ENCODE peak calls at places on chromosomes 12 and 14, in eight cellular contexts. One of them, this sample, is unnamed.

GRCh38 chr12:122978507-122978955 is 1.9 kb upstream of the ARL6IP4 start:
- DNase-seq in H9: no peak
- DNase-seq in endodermal cell: peak
- DNase-seq in astrocyte: no peak
- DNase-seq in endothelial cell of umbilical vein: no peak
- DNase-seq in IMR-90: no peak
- DNase-seq in fibroblast of lung: no peak
- DNase-seq in mammary epithelial cell: no peak
- DNase-seq in this sample: no peak

GRCh38 chr14:50835280-50835679 is 4.3 kb upstream of the NIN start:
- DNase-seq in H9: no peak
- DNase-seq in endodermal cell: no peak
- DNase-seq in astrocyte: peak
- DNase-seq in endothelial cell of umbilical vein: no peak
- DNase-seq in IMR-90: peak
- DNase-seq in fibroblast of lung: peak
- DNase-seq in mammary epithelial cell: peak
- DNase-seq in this sample: no peak

GRCh38 chr12:87413784-87414183 is 615.4 kb downstream of the C12orf50 start:
- DNase-seq in H9: no peak
- DNase-seq in endodermal cell: no peak
- DNase-seq in astrocyte: peak
- DNase-seq in endothelial cell of umbilical vein: peak
- DNase-seq in IMR-90: peak
- DNase-seq in fibroblast of lung: peak
- DNase-seq in mammary epithelial cell: no peak
- DNase-seq in this sample: no peak

GRCh38 chr14:58747181-58747580 is 109.4 kb downstream of the DACT1 start:
- DNase-seq in H9: no peak
- DNase-seq in endodermal cell: no peak
- DNase-seq in astrocyte: peak
- DNase-seq in endothelial cell of umbilical vein: no peak
- DNase-seq in IMR-90: peak
- DNase-seq in fibroblast of lung: peak
- DNase-seq in mammary epithelial cell: peak
- DNase-seq in this sample: no peak

GRCh38 chr12:7498832-7499231 is 4.7 kb downstream of the CD163 start:
- DNase-seq in H9: no peak
- DNase-seq in endodermal cell: no peak
- DNase-seq in astrocyte: peak
- DNase-seq in endothelial cell of umbilical vein: no peak
- DNase-seq in IMR-90: peak
- DNase-seq in fibroblast of lung: peak
- DNase-seq in mammary epithelial cell: peak
- DNase-seq in this sample: no peak

GRCh38 chr14:105267820-105268548 is 19.7 kb downstream of the BTBD6 start:
- DNase-seq in H9: no peak
- DNase-seq in endodermal cell: peak
- DNase-seq in astrocyte: peak
- DNase-seq in endothelial cell of umbilical vein: no peak
- DNase-seq in IMR-90: no peak
- DNase-seq in fibroblast of lung: peak
- DNase-seq in mammary epithelial cell: peak
- DNase-seq in this sample: no peak

GRCh38 chr12:113056631-113057488 is at the start of gene DTX1:
- DNase-seq in H9: no peak
- DNase-seq in endodermal cell: no peak
- DNase-seq in astrocyte: no peak
- DNase-seq in endothelial cell of umbilical vein: no peak
- DNase-seq in IMR-90: no peak
- DNase-seq in fibroblast of lung: peak
- DNase-seq in mammary epithelial cell: no peak
- DNase-seq in this sample: no peak

GRCh38 chr12:43107401-43107800 is 444.6 kb downstream of the ADAMTS20 start:
- DNase-seq in H9: no peak
- DNase-seq in endodermal cell: no peak
- DNase-seq in astrocyte: no peak
- DNase-seq in endothelial cell of umbilical vein: no peak
- DNase-seq in IMR-90: no peak
- DNase-seq in fibroblast of lung: peak
- DNase-seq in mammary epithelial cell: no peak
- DNase-seq in this sample: no peak

GRCh38 chr14:98169170-98169587 is 1102.8 kb downstream of the BCL11B start:
- DNase-seq in H9: no peak
- DNase-seq in endodermal cell: no peak
- DNase-seq in astrocyte: no peak
- DNase-seq in endothelial cell of umbilical vein: no peak
- DNase-seq in IMR-90: no peak
- DNase-seq in fibroblast of lung: no peak
- DNase-seq in mammary epithelial cell: no peak
- DNase-seq in this sample: no peak

GRCh38 chr12:109299849-109300248 is 9.2 kb downstream of the FOXN4 start:
- DNase-seq in H9: no peak
- DNase-seq in endodermal cell: no peak
- DNase-seq in astrocyte: no peak
- DNase-seq in endothelial cell of umbilical vein: no peak
- DNase-seq in IMR-90: no peak
- DNase-seq in fibroblast of lung: no peak
- DNase-seq in mammary epithelial cell: no peak
- DNase-seq in this sample: no peak

GRCh38 chr12:108119126-108119973 is 9.7 kb upstream of the WSCD2 start:
- DNase-seq in H9: no peak
- DNase-seq in endodermal cell: no peak
- DNase-seq in astrocyte: no peak
- DNase-seq in endothelial cell of umbilical vein: no peak
- DNase-seq in IMR-90: no peak
- DNase-seq in fibroblast of lung: no peak
- DNase-seq in mammary epithelial cell: peak
- DNase-seq in this sample: no peak

GRCh38 chr14:32967421-32967820 is 28.7 kb downstream of the NPAS3 start:
- DNase-seq in H9: no peak
- DNase-seq in endodermal cell: no peak
- DNase-seq in astrocyte: no peak
- DNase-seq in endothelial cell of umbilical vein: no peak
- DNase-seq in IMR-90: no peak
- DNase-seq in fibroblast of lung: no peak
- DNase-seq in mammary epithelial cell: no peak
- DNase-seq in this sample: no peak

GRCh38 chr12:29581641-29582040 is 84.2 kb upstream of the OVCH1 start:
- DNase-seq in H9: no peak
- DNase-seq in endodermal cell: no peak
- DNase-seq in astrocyte: peak
- DNase-seq in endothelial cell of umbilical vein: peak
- DNase-seq in IMR-90: peak
- DNase-seq in fibroblast of lung: peak
- DNase-seq in mammary epithelial cell: no peak
- DNase-seq in this sample: no peak

GRCh38 chr12:29429999-29430698 is 49.2 kb upstream of the ERGIC2 start:
- DNase-seq in H9: no peak
- DNase-seq in endodermal cell: peak
- DNase-seq in astrocyte: no peak
- DNase-seq in endothelial cell of umbilical vein: no peak
- DNase-seq in IMR-90: no peak
- DNase-seq in fibroblast of lung: no peak
- DNase-seq in mammary epithelial cell: peak
- DNase-seq in this sample: peak

GRCh38 chr12:15563683-15564082 is 225.5 kb downstream of the EPS8 start:
- DNase-seq in H9: no peak
- DNase-seq in endodermal cell: no peak
- DNase-seq in astrocyte: peak
- DNase-seq in endothelial cell of umbilical vein: peak
- DNase-seq in IMR-90: peak
- DNase-seq in fibroblast of lung: peak
- DNase-seq in mammary epithelial cell: peak
- DNase-seq in this sample: no peak

GRCh38 chr12:7090222-7090998 is 1.8 kb downstream of the C1R start:
- DNase-seq in H9: peak
- DNase-seq in endodermal cell: peak
- DNase-seq in astrocyte: no peak
- DNase-seq in endothelial cell of umbilical vein: no peak
- DNase-seq in IMR-90: peak
- DNase-seq in fibroblast of lung: no peak
- DNase-seq in mammary epithelial cell: peak
- DNase-seq in this sample: no peak

GRCh38 chr14:73245401-73246325 is 8.4 kb downstream of the PAPLN start:
- DNase-seq in H9: peak
- DNase-seq in endodermal cell: peak
- DNase-seq in astrocyte: no peak
- DNase-seq in endothelial cell of umbilical vein: peak
- DNase-seq in IMR-90: no peak
- DNase-seq in fibroblast of lung: peak
- DNase-seq in mammary epithelial cell: peak
- DNase-seq in this sample: no peak

GRCh38 chr12:65324551-65324950 is 46.1 kb downstream of the MSRB3 start:
- DNase-seq in H9: no peak
- DNase-seq in endodermal cell: no peak
- DNase-seq in astrocyte: no peak
- DNase-seq in endothelial cell of umbilical vein: no peak
- DNase-seq in IMR-90: no peak
- DNase-seq in fibroblast of lung: no peak
- DNase-seq in mammary epithelial cell: no peak
- DNase-seq in this sample: no peak

GRCh38 chr14:92108345-92109254 is 2.2 kb upstream of the ATXN3 start:
- DNase-seq in H9: peak
- DNase-seq in endodermal cell: peak
- DNase-seq in astrocyte: no peak
- DNase-seq in endothelial cell of umbilical vein: no peak
- DNase-seq in IMR-90: no peak
- DNase-seq in fibroblast of lung: no peak
- DNase-seq in mammary epithelial cell: no peak
- DNase-seq in this sample: no peak

GRCh38 chr12:49293056-49293956 is 1.6 kb upstream of the PRPH start:
- DNase-seq in H9: peak
- DNase-seq in endodermal cell: peak
- DNase-seq in astrocyte: no peak
- DNase-seq in endothelial cell of umbilical vein: no peak
- DNase-seq in IMR-90: no peak
- DNase-seq in fibroblast of lung: no peak
- DNase-seq in mammary epithelial cell: no peak
- DNase-seq in this sample: no peak

GRCh38 chr14:55416866-55417265 is 5.2 kb upstream of the ATG14 start:
- DNase-seq in H9: peak
- DNase-seq in endodermal cell: peak
- DNase-seq in astrocyte: no peak
- DNase-seq in endothelial cell of umbilical vein: no peak
- DNase-seq in IMR-90: no peak
- DNase-seq in fibroblast of lung: no peak
- DNase-seq in mammary epithelial cell: no peak
- DNase-seq in this sample: no peak

GRCh38 chr14:72710212-72710611 is 183.7 kb downstream of the DPF3 start:
- DNase-seq in H9: no peak
- DNase-seq in endodermal cell: no peak
- DNase-seq in astrocyte: no peak
- DNase-seq in endothelial cell of umbilical vein: no peak
- DNase-seq in IMR-90: peak
- DNase-seq in fibroblast of lung: no peak
- DNase-seq in mammary epithelial cell: no peak
- DNase-seq in this sample: no peak

GRCh38 chr12:131711551-131712205 is 788 bp downstream of the SFSWAP start:
- DNase-seq in H9: no peak
- DNase-seq in endodermal cell: peak
- DNase-seq in astrocyte: no peak
- DNase-seq in endothelial cell of umbilical vein: peak
- DNase-seq in IMR-90: no peak
- DNase-seq in fibroblast of lung: no peak
- DNase-seq in mammary epithelial cell: no peak
- DNase-seq in this sample: no peak

DNA sequence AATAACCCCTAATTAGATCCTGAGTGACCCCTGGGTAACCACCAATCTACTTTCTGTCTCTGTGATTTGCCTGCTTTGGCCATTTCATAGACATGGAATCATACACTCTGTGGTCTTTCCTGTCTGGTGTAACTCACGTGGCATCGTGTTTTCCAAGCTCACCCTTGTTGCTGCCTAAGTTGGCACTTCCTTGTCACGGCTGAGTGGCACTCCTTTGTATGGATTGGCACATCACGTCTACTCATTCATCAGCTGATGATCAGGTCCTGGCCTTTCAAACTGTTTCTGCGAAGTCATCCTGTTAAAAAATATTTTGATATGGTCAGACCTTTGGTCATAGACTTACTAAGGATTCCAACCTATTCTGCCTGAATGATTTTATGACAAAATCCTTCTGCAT is 87.7 kb downstream of the GLT1D1 start:
- DNase-seq in H9: no peak
- DNase-seq in endodermal cell: no peak
- DNase-seq in astrocyte: no peak
- DNase-seq in endothelial cell of umbilical vein: no peak
- DNase-seq in IMR-90: no peak
- DNase-seq in fibroblast of lung: no peak
- DNase-seq in mammary epithelial cell: no peak
- DNase-seq in this sample: no peak
- TF ChIP-seq CTCF in H9: no peak
- TF ChIP-seq CTCF in endodermal cell: no peak
- TF ChIP-seq CTCF in astrocyte: no peak
- TF ChIP-seq CTCF in endothelial cell of umbilical vein: no peak
- TF ChIP-seq CTCF in IMR-90: no peak
- TF ChIP-seq CTCF in fibroblast of lung: no peak
- TF ChIP-seq CTCF in mammary epithelial cell: no peak
- TF ChIP-seq CTCF in this sample: no peak

DNA sequence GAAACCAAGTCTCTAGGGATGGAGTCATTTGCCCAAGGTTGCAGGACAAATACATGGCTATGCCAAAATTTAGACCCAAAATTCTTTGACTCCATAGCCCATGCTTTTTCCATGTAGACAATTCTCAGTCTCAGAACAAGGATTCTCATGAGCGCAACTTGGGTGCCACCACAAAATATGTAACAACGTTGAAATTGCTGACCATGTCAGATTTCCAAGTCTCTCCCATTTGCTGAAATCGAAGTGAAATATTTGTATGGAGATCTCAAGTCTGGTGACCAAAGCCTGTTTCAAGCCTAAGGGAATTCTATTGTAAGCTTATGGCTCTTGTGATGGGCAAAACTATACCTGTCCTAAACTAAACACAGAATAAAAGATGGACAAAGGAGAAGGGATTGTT is 333.5 kb downstream of the AEBP2 start:
- DNase-seq in H9: no peak
- DNase-seq in endodermal cell: no peak
- DNase-seq in astrocyte: no peak
- DNase-seq in endothelial cell of umbilical vein: no peak
- DNase-seq in IMR-90: no peak
- DNase-seq in fibroblast of lung: no peak
- DNase-seq in mammary epithelial cell: no peak
- DNase-seq in this sample: no peak
- H3K9ac ChIP-seq in H9: no peak
- H3K9ac ChIP-seq in endodermal cell: no peak
- H3K9ac ChIP-seq in astrocyte: no peak
- H3K9ac ChIP-seq in endothelial cell of umbilical vein: no peak
- H3K9ac ChIP-seq in IMR-90: no peak
- H3K9ac ChIP-seq in fibroblast of lung: no peak
- H3K9ac ChIP-seq in mammary epithelial cell: no peak
- H3K9ac ChIP-seq in this sample: no peak

GRCh38 chr12:25924535-25925001 is 33.9 kb upstream of the RASSF8 start:
- DNase-seq in H9: no peak
- DNase-seq in endodermal cell: peak
- DNase-seq in astrocyte: no peak
- DNase-seq in endothelial cell of umbilical vein: peak
- DNase-seq in IMR-90: no peak
- DNase-seq in fibroblast of lung: no peak
- DNase-seq in mammary epithelial cell: peak
- DNase-seq in this sample: peak
- TF ChIP-seq CTCF in H9: no peak
- TF ChIP-seq CTCF in endodermal cell: peak
- TF ChIP-seq CTCF in astrocyte: no peak
- TF ChIP-seq CTCF in endothelial cell of umbilical vein: peak
- TF ChIP-seq CTCF in IMR-90: no peak
- TF ChIP-seq CTCF in fibroblast of lung: no peak
- TF ChIP-seq CTCF in mammary epithelial cell: no peak
- TF ChIP-seq CTCF in this sample: no peak

GRCh38 chr12:1108276-1108675 is 117.3 kb downstream of the ERC1 start:
- DNase-seq in H9: no peak
- DNase-seq in endodermal cell: no peak
- DNase-seq in astrocyte: no peak
- DNase-seq in endothelial cell of umbilical vein: no peak
- DNase-seq in IMR-90: no peak
- DNase-seq in fibroblast of lung: no peak
- DNase-seq in mammary epithelial cell: no peak
- DNase-seq in this sample: no peak
- H3K9ac ChIP-seq in H9: no peak
- H3K9ac ChIP-seq in endodermal cell: no peak
- H3K9ac ChIP-seq in astrocyte: no peak
- H3K9ac ChIP-seq in endothelial cell of umbilical vein: no peak
- H3K9ac ChIP-seq in IMR-90: no peak
- H3K9ac ChIP-seq in fibroblast of lung: no peak
- H3K9ac ChIP-seq in mammary epithelial cell: no peak
- H3K9ac ChIP-seq in this sample: no peak

This sample was measured in keratinocyte.